ENCODE peak calls at places on chromosomes 2 and 18, in five cellular contexts. V is upper lobe of right lung, A is aorta, Y is left lung, S is prostate gland. I is an unnamed sample.

GRCh38 chr2:236057375-236057774 is 110.8 kb downstream of the GBX2 start:
- DNase-seq in V (no peak), A (no peak), Y (no peak), S (no peak), I (no peak)

GRCh38 chr2:38808677-38809076 is 30.7 kb downstream of the GEMIN6 start:
- DNase-seq in V (no peak), A (no peak), Y (no peak), S (no peak), I (no peak)

GRCh38 chr2:213199871-213200270 is 48.5 kb upstream of the IKZF2 start:
- DNase-seq in V (no peak), A (no peak), Y (no peak), S (no peak), I (no peak)

GRCh38 chr18:13376298-13376840 is 157.8 kb downstream of the LDLRAD4 start:
- DNase-seq in V (no peak), A (no peak), Y (no peak), S (no peak), I (no peak)

GRCh38 chr2:641501-642430 is 35.4 kb downstream of the TMEM18 start:
- DNase-seq in V (no peak), A (no peak), Y (no peak), S (peak; percentile 2), I (no peak)

GRCh38 chr2:105544591-105545377 is 145.9 kb upstream of the FHL2 start:
- DNase-seq in V (no peak), A (no peak), Y (no peak), S (no peak), I (no peak)

GRCh38 chr2:54683596-54683995 is 39.9 kb upstream of the EML6 start:
- DNase-seq in V (no peak), A (no peak), Y (no peak), S (no peak), I (no peak)

GRCh38 chr2:224946911-224947310 is 95.4 kb downstream of the DOCK10 start:
- DNase-seq in V (no peak), A (no peak), Y (no peak), S (no peak), I (peak; percentile 76)

GRCh38 chr2:69572640-69573039 is 70.9 kb downstream of the AAK1 start:
- DNase-seq in V (peak; percentile 65), A (peak; percentile 63), Y (no peak), S (no peak), I (no peak)

GRCh38 chr18:58526425-58527115 is 102.3 kb downstream of the ALPK2 start:
- DNase-seq in V (no peak), A (no peak), Y (no peak), S (no peak), I (no peak)

GRCh38 chr2:27016801-27017325 is 15.9 kb upstream of the TMEM214 start:
- DNase-seq in V (no peak), A (peak; percentile 72), Y (no peak), S (peak; percentile 25), I (peak; percentile 65)

GRCh38 chr18:48952287-48953095 is 1.7 kb upstream of the SMAD7 start:
- DNase-seq in V (peak; percentile 94), A (peak; percentile 94), Y (peak; percentile 94), S (peak; percentile 70), I (peak; percentile 69)

GRCh38 chr18:11794195-11794594 is 57.0 kb upstream of the CHMP1B start:
- DNase-seq in V (no peak), A (no peak), Y (no peak), S (no peak), I (no peak)

GRCh38 chr2:220243571-220243970 is 616.1 kb downstream of the SLC4A3 start:
- DNase-seq in V (no peak), A (no peak), Y (no peak), S (no peak), I (no peak)

GRCh38 chr2:226756131-226756530 is 43.5 kb downstream of the IRS1 start:
- DNase-seq in V (no peak), A (no peak), Y (no peak), S (no peak), I (no peak)

GRCh38 chr18:46324556-46324955 is 220.4 kb downstream of the HAUS1 start:
- DNase-seq in V (no peak), A (no peak), Y (no peak), S (no peak), I (no peak)

GRCh38 chr2:55759271-55759921 is 65.8 kb upstream of the PNPT1 start:
- DNase-seq in V (no peak), A (no peak), Y (no peak), S (no peak), I (no peak)

GRCh38 chr18:52392160-52392559 is 52.2 kb downstream of the DCC start:
- DNase-seq in V (no peak), A (no peak), Y (no peak), S (no peak), I (no peak)

GRCh38 chr18:35114305-35114704 is 73.1 kb downstream of the MAPRE2 start:
- DNase-seq in V (no peak), A (no peak), Y (no peak), S (no peak), I (no peak)

GRCh38 chr18:2971741-2972552 is 41.0 kb downstream of the LPIN2 start:
- DNase-seq in V (peak; percentile 71), A (peak; percentile 82), Y (peak; percentile 85), S (no peak), I (peak; percentile 54)

GRCh38 chr2:183259921-183260320 is 135.7 kb downstream of the NUP35 start:
- DNase-seq in V (no peak), A (no peak), Y (no peak), S (no peak), I (no peak)

GRCh38 chr18:45845410-45845809 is 19.9 kb downstream of the SIGLEC15 start:
- DNase-seq in V (no peak), A (no peak), Y (no peak), S (no peak), I (no peak)

GRCh38 chr18:75123113-75123512 is 85.8 kb downstream of the PTGR3 start:
- DNase-seq in V (no peak), A (no peak), Y (no peak), S (no peak), I (no peak)

GRCh38 chr2:60530660-60531276 is 22.7 kb downstream of the BCL11A start:
- DNase-seq in V (peak; percentile 82), A (no peak), Y (peak; percentile 81), S (peak; percentile 83), I (no peak)
- H3K4me1 ChIP-seq in V (peaks cover 21% of the 10 kb centered on the region), A (no peaks in the 10 kb centered on the region), Y (no peaks in the 10 kb centered on the region), S (peaks cover 6% of the 10 kb centered on the region), I (no peaks in the 10 kb centered on the region)

DNA sequence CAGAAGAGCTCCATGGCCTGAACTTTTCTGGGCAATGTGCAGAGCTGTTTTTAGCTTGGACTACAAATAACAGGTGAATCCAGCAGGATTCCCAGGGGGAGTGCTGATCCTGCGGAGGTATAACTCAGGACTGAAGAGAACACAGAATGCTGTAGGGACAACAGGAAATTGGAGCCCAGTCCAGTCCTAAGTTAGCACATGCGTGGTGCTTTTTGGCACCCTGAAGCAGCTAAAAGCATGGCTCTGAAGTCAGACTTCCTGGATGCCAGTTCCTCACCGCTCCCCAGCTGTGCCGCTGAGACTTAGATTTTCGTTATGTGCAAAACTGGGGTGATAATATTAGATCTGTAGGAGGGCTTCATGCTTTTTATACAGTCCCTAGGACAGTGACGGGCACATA is 58.6 kb downstream of the GALR1 start:
- DNase-seq in V (no peak), A (no peak), Y (no peak), S (no peak), I (no peak)
- H3K27me3 ChIP-seq in V (no peaks in the 10 kb centered on the region), A (no peaks in the 10 kb centered on the region), Y (no peaks in the 10 kb centered on the region), S (no peaks in the 10 kb centered on the region), I (peaks cover 2% of the 10 kb centered on the region)

GRCh38 chr18:63882333-63883141 is 5.0 kb upstream of the SERPINB2 start:
- DNase-seq in V (no peak), A (no peak), Y (no peak), S (no peak), I (no peak)
- H3K4me1 ChIP-seq in V (no peaks in the 10 kb centered on the region), A (no peaks in the 10 kb centered on the region), Y (no peaks in the 10 kb centered on the region), S (no peaks in the 10 kb centered on the region), I (no peaks in the 10 kb centered on the region)

DNA sequence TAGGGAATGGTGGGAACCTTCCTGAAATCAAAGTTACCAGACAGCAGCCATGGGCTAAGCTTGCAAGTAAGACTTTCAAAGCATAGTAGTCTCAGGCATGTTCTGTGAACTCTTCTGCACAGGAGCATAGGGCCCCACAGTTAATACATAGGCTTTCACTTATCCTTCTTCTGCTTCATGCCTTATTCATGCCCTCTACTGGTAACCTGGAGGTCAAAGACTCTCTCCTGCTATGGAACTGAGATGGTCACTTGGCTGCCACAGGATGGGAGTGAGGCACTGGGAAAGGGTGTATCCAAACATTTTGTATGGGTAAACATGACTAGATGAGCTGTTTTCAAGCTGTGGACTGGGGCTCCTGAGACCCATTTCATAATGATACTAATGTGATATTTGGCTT is 49.1 kb upstream of the ZNF638 start:
- DNase-seq in V (no peak), A (no peak), Y (no peak), S (no peak), I (no peak)
- H3K27me3 ChIP-seq in V (peaks cover 60% of the 10 kb centered on the region), A (no peaks in the 10 kb centered on the region), Y (peaks cover 69% of the 10 kb centered on the region), S (peaks cover 4% of the 10 kb centered on the region), I (peaks cover 46% of the 10 kb centered on the region)